ENCODE peak calls at places on chromosomes 12 and 14, in eight cellular contexts. U is astrocyte, X is GM12865, P is AG10803, F is neural progenitor cell, C is dorsolateral prefrontal cortex, L is GM23248, R is Caco-2. E is an unnamed sample.

GRCh38 chr12:133080051-133080618 is 588 bp upstream of the ZNF140 start:
- DNase-seq in U (peak; percentile 100), X (peak; percentile 99), P (peak; percentile 99), F (peak; percentile 99), C (peak; percentile 97), L (peak; percentile 99), R (peak; percentile 96), E (peak; percentile 99)

GRCh38 chr14:61643546-61643945 is 51.8 kb upstream of the HIF1A start:
- DNase-seq in U (peak; percentile 44), X (no peak), P (peak; percentile 84), F (no peak), C (no peak), L (peak; percentile 91), R (no peak), E (no peak)

GRCh38 chr12:88577537-88577936 is 2.7 kb downstream of the KITLG start:
- DNase-seq in U (peak; percentile 58), X (no peak), P (peak; percentile 52), F (no peak), C (no peak), L (peak; percentile 67), R (peak; percentile 26), E (no peak)

GRCh38 chr12:68977335-68977734 is 44.4 kb upstream of the CPM start:
- DNase-seq in U (no peak), X (no peak), P (no peak), F (no peak), C (no peak), L (no peak), R (no peak), E (no peak)

GRCh38 chr14:49971156-49972141 is 78.6 kb downstream of the ARF6 start:
- DNase-seq in U (no peak), X (peak; percentile 93), P (peak; percentile 59), F (no peak), C (no peak), L (no peak), R (no peak), E (no peak)

GRCh38 chr12:107607464-107608392 is 77.9 kb upstream of the PWP1 start:
- DNase-seq in U (peak; percentile 29), X (peak; percentile 85), P (peak; percentile 70), F (peak; percentile 92), C (peak; percentile 80), L (peak; percentile 78), R (peak; percentile 84), E (peak; percentile 83)

GRCh38 chr14:39232554-39233415 is 930 bp upstream of the MIA2 start:
- DNase-seq in U (peak; percentile 59), X (peak; percentile 22), P (peak; percentile 81), F (no peak), C (no peak), L (peak; percentile 81), R (no peak), E (no peak)

GRCh38 chr14:69268223-69268622 is 8.3 kb downstream of the GALNT16 start:
- DNase-seq in U (peak; percentile 23), X (no peak), P (peak; percentile 70), F (no peak), C (no peak), L (peak; percentile 85), R (no peak), E (peak; percentile 56)

GRCh38 chr14:103552011-103552797 is 10.3 kb downstream of the BAG5 start:
- DNase-seq in U (peak; percentile 67), X (no peak), P (peak; percentile 86), F (no peak), C (no peak), L (peak; percentile 86), R (no peak), E (peak; percentile 94)

GRCh38 chr14:57833304-57833703 is 32.6 kb downstream of the SLC35F4 start:
- DNase-seq in U (peak; percentile 94), X (no peak), P (peak; percentile 92), F (no peak), C (no peak), L (peak; percentile 97), R (no peak), E (no peak)

GRCh38 chr12:92764820-92765219 is 62.0 kb downstream of the PLEKHG7 start:
- DNase-seq in U (peak; percentile 41), X (no peak), P (no peak), F (no peak), C (no peak), L (peak; percentile 22), R (no peak), E (no peak)

GRCh38 chr14:78227466-78228077 is 57.4 kb downstream of the NRXN3 start:
- DNase-seq in U (no peak), X (no peak), P (no peak), F (no peak), C (no peak), L (peak; percentile 33), R (no peak), E (no peak)

GRCh38 chr14:68787235-68787727 is 5.6 kb downstream of the ZFP36L1 start:
- DNase-seq in U (peak; percentile 45), X (peak; percentile 38), P (no peak), F (peak; percentile 16), C (no peak), L (peak; percentile 71), R (no peak), E (peak; percentile 67)

GRCh38 chr12:3158851-3159465 is 81.8 kb downstream of the TSPAN9 start:
- DNase-seq in U (peak; percentile 46), X (no peak), P (peak; percentile 68), F (no peak), C (no peak), L (peak; percentile 73), R (no peak), E (no peak)

GRCh38 chr12:2944401-2945047 is 14.7 kb upstream of the TEAD4 start:
- DNase-seq in U (no peak), X (peak; percentile 64), P (no peak), F (peak; percentile 73), C (peak; percentile 57), L (peak; percentile 39), R (peak; percentile 86), E (peak; percentile 77)

GRCh38 chr14:73751157-73751691 is 37.0 kb upstream of the PNMA1 start:
- DNase-seq in U (no peak), X (no peak), P (no peak), F (no peak), C (no peak), L (no peak), R (no peak), E (no peak)

DNA sequence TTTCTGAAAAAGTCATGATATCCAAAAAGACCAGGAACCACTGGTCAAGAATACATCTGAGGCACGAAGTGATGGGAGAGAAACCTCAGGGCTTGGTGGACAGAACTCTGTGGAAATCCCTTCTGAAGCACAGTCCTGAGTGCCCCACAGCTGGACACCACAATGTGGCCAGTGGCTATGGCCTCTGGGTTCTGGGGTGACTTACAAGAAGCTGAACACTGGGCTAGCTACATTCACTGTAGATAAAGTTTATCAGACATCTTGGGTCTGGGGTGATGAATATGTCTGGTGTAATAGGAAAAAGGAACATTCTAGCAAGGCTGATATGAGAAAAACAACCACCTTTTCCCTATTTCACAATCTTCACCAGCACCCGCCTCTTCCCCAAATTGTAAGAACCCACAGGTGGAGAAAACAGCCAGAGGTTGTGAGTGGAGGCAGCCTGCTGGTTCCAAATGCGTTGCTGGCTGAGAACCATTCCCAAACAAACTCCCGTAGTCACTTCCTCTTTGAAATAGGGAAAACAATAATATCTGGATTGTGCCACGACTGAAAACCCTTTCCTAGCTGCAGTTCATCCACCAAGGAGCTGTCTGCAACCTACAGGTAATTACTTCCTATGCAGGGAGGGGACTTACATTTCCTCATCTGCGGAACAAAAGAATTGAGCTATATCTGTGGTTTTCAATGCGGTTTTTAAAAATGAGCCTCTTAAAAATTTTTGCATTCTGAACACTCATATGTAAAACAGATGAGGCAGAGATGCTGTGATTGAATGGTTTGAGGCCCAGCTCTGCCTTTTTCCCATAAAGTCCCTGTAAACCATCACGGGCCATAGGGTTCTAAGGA is 193.6 kb downstream of the SLC41A2 start:
- DNase-seq in U (no peak), X (peak; percentile 32), P (peak; percentile 53), F (no peak), C (no peak), L (no peak), R (no peak), E (no peak)
- H3K4me3 ChIP-seq in U (no peak overlapping the region), X (no peak overlapping the region), P (no peak overlapping the region), F (no peak overlapping the region), C (no peak overlapping the region), L (no peak overlapping the region), R (no peak overlapping the region), E (no peak overlapping the region)

DNA sequence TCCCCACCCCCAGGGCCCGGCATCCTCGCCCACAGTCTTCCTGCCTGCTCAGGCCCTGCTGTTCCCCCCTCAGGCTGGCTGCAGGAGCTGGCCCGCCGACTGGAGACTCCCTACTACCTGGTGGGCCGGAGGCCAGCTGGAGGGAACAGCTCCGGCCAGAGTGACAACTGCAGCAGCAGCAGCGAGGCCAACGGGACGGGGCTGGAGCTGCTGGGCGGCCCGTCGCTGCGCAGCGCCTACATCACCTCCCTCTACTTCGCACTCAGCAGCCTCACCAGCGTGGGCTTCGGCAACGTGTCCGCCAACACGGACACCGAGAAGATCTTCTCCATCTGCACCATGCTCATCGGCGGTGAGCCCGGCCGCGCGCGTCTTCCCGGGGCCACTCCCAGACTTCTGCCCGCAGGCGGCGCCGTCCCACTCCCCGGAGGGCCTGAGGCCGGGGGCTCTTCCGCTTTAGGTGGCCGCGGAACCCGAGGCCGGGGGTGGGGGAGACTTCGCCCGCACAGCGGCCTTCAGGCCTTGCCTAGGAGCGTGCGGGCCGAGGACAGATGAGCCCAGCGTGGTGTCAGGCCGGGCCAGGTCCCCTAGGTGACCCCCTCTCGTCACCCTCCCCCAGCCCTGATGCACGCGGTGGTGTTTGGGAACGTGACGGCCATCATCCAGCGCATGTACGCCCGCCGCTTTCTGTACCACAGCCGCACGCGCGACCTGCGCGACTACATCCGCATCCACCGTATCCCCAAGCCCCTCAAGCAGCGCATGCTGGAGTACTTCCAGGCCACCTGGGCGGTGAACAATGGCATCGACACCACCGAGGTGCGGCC is 10.2 kb downstream of the KCNH3 start:
- DNase-seq in U (no peak), X (no peak), P (no peak), F (peak; percentile 75), C (no peak), L (peak; percentile 48), R (no peak), E (peak; percentile 72)
- H3K4me3 ChIP-seq in U (peak overlapping the region; percentile 41), X (no peak overlapping the region), P (peak overlapping the region; percentile 44), F (peak overlapping the region; percentile 29), C (peak overlapping the region; percentile 70), L (peak overlapping the region; percentile 46), R (no peak overlapping the region), E (peak overlapping the region; percentile 22)

DNA sequence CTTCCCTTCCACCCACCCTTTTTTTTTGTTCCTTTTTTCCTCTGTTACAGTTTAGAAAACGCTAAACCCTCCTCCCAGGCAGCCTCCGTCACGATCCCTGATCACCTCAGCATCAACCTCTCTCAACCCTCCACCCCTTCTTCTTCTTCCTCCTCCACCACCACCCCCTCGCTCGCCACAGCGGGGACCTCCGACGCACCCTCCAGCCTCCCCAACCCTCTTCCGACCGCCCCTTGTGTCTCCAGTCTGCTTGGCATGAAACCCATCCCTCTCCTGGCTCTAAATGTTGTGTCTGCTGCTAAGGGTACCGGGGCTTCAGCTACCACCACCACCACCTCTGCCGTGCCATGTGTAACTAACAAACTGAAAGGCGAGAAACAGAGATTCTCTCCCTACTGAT is 22.9 kb downstream of the PCBP2 start:
- DNase-seq in U (no peak), X (no peak), P (no peak), F (no peak), C (no peak), L (no peak), R (no peak), E (no peak)
- H3K4me3 ChIP-seq in U (no peak overlapping the region), X (no peak overlapping the region), P (no peak overlapping the region), F (no peak overlapping the region), C (no peak overlapping the region), L (no peak overlapping the region), R (no peak overlapping the region), E (no peak overlapping the region)

DNA sequence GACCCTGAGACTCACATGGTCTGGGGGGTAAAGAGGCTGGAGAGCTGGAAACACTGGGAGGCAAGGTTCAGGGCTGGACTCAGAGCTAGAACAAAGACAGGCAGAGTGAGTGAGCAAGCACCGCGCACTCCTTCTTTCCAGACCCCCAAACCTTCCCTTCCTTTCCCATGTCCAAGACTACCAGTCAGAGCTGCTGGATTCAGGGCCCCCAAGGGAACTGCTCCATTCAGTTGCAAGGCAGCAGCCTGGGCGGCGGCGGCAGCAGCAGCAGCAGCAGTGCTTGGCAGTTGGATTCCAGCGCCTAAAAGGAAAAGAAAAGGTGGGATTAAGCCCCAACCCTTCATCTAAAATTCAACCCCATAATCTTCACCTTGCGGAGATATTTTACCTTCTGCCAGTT is 17.1 kb downstream of the RBM23 start:
- DNase-seq in U (no peak), X (no peak), P (no peak), F (no peak), C (no peak), L (no peak), R (no peak), E (no peak)
- H3K4me3 ChIP-seq in U (no peak overlapping the region), X (no peak overlapping the region), P (no peak overlapping the region), F (no peak overlapping the region), C (no peak overlapping the region), L (no peak overlapping the region), R (no peak overlapping the region), E (no peak overlapping the region)